ENCODE peak calls at places on chromosomes 11 and 22, in six cellular contexts. One of them, this sample, is unnamed.
A peak's percentile ranks its signal among the peaks of the same experiment; 100 is the strongest.

GRCh38 chr11:131584694-131585592 is 214.5 kb downstream of the NTM start:
- DNase-seq in endodermal cell: peak; percentile 91
- DNase-seq in GM23338: peak; percentile 87
- DNase-seq in psoas muscle: no peak
- DNase-seq in right atrium auricular region: no peak
- DNase-seq in mammary epithelial cell: no peak
- DNase-seq in this sample: no peak

GRCh38 chr11:128734439-128735224 is 40.8 kb downstream of the FLI1 start:
- DNase-seq in GM23338: no peak
- DNase-seq in endodermal cell: no peak
- DNase-seq in mammary epithelial cell: no peak
- DNase-seq in right atrium auricular region: peak; percentile 67
- DNase-seq in psoas muscle: no peak
- DNase-seq in this sample: no peak

GRCh38 chr11:130414107-130415088 is 14.0 kb downstream of the ADAMTS8 start:
- DNase-seq in endodermal cell: no peak
- DNase-seq in psoas muscle: peak; percentile 27
- DNase-seq in right atrium auricular region: no peak
- DNase-seq in mammary epithelial cell: peak; percentile 20
- DNase-seq in GM23338: no peak
- DNase-seq in this sample: no peak

GRCh38 chr11:69393178-69393832 is 88.2 kb upstream of the LINC01488 start:
- DNase-seq in psoas muscle: peak; percentile 46
- DNase-seq in right atrium auricular region: no peak
- DNase-seq in GM23338: no peak
- DNase-seq in mammary epithelial cell: no peak
- DNase-seq in endodermal cell: no peak
- DNase-seq in this sample: no peak

GRCh38 chr11:116600930-116601329 is 171.9 kb downstream of the BUD13 start:
- DNase-seq in GM23338: no peak
- DNase-seq in psoas muscle: no peak
- DNase-seq in mammary epithelial cell: no peak
- DNase-seq in right atrium auricular region: no peak
- DNase-seq in endodermal cell: peak; percentile 32
- DNase-seq in this sample: no peak

GRCh38 chr11:11709447-11710239 is 87.8 kb upstream of the GALNT18 start:
- DNase-seq in right atrium auricular region: no peak
- DNase-seq in mammary epithelial cell: peak; percentile 29
- DNase-seq in endodermal cell: no peak
- DNase-seq in GM23338: no peak
- DNase-seq in psoas muscle: no peak
- DNase-seq in this sample: no peak

GRCh38 chr22:27952091-27952490 is 33.0 kb upstream of the PITPNB start:
- DNase-seq in endodermal cell: no peak
- DNase-seq in mammary epithelial cell: no peak
- DNase-seq in GM23338: no peak
- DNase-seq in right atrium auricular region: no peak
- DNase-seq in psoas muscle: no peak
- DNase-seq in this sample: no peak

GRCh38 chr11:46718155-46719019 is 626 bp upstream of the F2 start:
- DNase-seq in GM23338: peak; percentile 43
- DNase-seq in right atrium auricular region: no peak
- DNase-seq in psoas muscle: no peak
- DNase-seq in endodermal cell: peak; percentile 63
- DNase-seq in mammary epithelial cell: no peak
- DNase-seq in this sample: no peak

GRCh38 chr11:19802773-19803293 is 90.2 kb downstream of the NAV2 start:
- DNase-seq in right atrium auricular region: no peak
- DNase-seq in mammary epithelial cell: no peak
- DNase-seq in GM23338: no peak
- DNase-seq in psoas muscle: no peak
- DNase-seq in endodermal cell: no peak
- DNase-seq in this sample: no peak

GRCh38 chr11:121946514-121946913 is 169.5 kb downstream of the BLID start:
- DNase-seq in mammary epithelial cell: no peak
- DNase-seq in psoas muscle: no peak
- DNase-seq in right atrium auricular region: no peak
- DNase-seq in GM23338: no peak
- DNase-seq in endodermal cell: no peak
- DNase-seq in this sample: no peak

GRCh38 chr11:16959528-16960100 is 54.6 kb downstream of the PLEKHA7 start:
- DNase-seq in psoas muscle: no peak
- DNase-seq in GM23338: no peak
- DNase-seq in endodermal cell: no peak
- DNase-seq in right atrium auricular region: peak; percentile 28
- DNase-seq in mammary epithelial cell: no peak
- DNase-seq in this sample: no peak

GRCh38 chr11:66068154-66068821 is 1.8 kb upstream of the PACS1 start:
- DNase-seq in mammary epithelial cell: peak; percentile 39
- DNase-seq in right atrium auricular region: peak; percentile 81
- DNase-seq in GM23338: peak; percentile 92
- DNase-seq in endodermal cell: peak; percentile 97
- DNase-seq in psoas muscle: peak; percentile 79
- DNase-seq in this sample: no peak

GRCh38 chr11:65452806-65453490 is 30.4 kb downstream of the NEAT1 start:
- DNase-seq in mammary epithelial cell: peak; percentile 73
- DNase-seq in psoas muscle: peak; percentile 66
- DNase-seq in right atrium auricular region: no peak
- DNase-seq in endodermal cell: no peak
- DNase-seq in GM23338: no peak
- DNase-seq in this sample: no peak

GRCh38 chr22:31284756-31285155 is 7.5 kb downstream of the PIK3IP1 start:
- DNase-seq in endodermal cell: no peak
- DNase-seq in psoas muscle: no peak
- DNase-seq in right atrium auricular region: no peak
- DNase-seq in GM23338: no peak
- DNase-seq in mammary epithelial cell: no peak
- DNase-seq in this sample: no peak
- H3K4me3 ChIP-seq in endodermal cell: no peak overlapping the region
- H3K4me3 ChIP-seq in psoas muscle: no peak overlapping the region
- H3K4me3 ChIP-seq in right atrium auricular region: no peak overlapping the region
- H3K4me3 ChIP-seq in GM23338: no peak overlapping the region
- H3K4me3 ChIP-seq in mammary epithelial cell: no peak overlapping the region
- H3K4me3 ChIP-seq in this sample: no peak overlapping the region

DNA sequence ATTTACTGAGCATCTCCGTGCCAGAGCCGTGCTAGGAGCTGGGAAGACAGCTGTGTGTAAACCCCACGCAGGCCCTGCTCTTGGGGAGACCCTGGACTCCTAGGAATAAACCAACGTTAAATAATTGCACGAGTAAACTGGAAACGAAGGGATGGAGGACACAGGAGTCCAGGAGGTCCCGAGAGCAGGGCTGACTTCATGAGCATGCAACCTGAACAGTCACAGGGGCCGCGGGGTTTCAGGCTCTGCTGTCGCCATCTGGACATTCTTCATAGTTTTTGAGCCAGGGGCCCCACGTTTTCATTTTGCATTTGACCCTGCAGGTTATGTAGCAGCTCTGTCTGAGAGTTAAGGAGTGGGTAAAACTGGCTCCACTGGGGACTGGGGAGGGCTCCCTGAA is 63.0 kb downstream of the PRDM11 start:
- DNase-seq in psoas muscle: no peak
- DNase-seq in mammary epithelial cell: no peak
- DNase-seq in endodermal cell: no peak
- DNase-seq in GM23338: peak; percentile 15
- DNase-seq in right atrium auricular region: no peak
- DNase-seq in this sample: no peak
- H3K27ac ChIP-seq in psoas muscle: peak overlapping the region; percentile 63
- H3K27ac ChIP-seq in mammary epithelial cell: no peak overlapping the region
- H3K27ac ChIP-seq in endodermal cell: peak overlapping the region; percentile 78
- H3K27ac ChIP-seq in GM23338: no peak overlapping the region
- H3K27ac ChIP-seq in right atrium auricular region: peak overlapping the region; percentile 89
- H3K27ac ChIP-seq in this sample: peak overlapping the region; percentile 95

DNA sequence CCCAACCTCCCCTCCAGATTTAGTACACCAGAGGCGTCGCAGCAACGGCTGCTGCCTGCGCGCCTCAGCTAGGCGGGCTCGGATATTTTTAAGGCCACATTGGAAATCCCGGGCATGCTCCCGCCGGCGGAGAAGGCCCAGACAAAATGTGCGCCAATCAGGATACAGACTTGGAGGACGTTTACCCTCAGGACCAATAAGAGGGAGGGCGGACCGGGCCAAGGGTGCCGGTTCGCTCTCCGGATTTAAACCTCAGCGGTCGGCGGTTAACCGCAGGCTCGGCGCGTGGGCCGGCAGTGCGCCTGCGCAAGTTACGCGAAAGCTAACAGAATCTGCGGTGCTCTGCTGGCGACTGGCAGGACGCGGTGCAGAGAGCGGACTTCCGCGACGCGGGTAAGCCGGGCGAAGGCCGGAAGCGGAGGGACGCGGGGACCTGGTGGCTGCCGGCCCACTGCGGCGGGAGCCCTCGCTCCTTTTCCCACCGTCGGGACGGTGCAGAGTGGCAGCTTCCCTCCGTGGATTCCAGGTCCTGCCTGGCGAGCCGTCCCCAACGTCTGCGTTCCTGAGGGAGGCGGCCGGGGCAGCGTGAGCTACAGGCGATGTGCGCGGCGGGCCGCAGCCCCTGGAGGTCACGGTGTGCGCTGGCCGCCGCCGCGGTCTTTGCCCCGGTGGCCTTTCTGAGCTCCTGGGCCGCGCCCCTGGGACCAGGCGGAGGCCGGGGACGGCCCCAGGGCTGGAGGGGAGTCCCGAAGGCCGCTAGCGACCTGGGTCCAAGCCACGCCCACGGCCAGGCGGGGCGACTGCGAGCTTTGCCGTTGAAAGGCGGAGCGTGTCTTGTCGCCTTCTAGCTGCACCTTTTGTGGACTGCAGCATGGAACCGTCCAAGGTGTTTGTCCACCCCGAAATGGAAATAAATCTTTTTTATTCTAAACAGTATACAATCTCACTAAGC is at the start of gene HYLS1:
- DNase-seq in mammary epithelial cell: peak; percentile 97
- DNase-seq in GM23338: peak; percentile 97
- DNase-seq in right atrium auricular region: peak; percentile 97
- DNase-seq in endodermal cell: peak; percentile 98
- DNase-seq in psoas muscle: peak; percentile 96
- DNase-seq in this sample: peak; percentile 81
- TF ChIP-seq CTCF in mammary epithelial cell: no peak
- TF ChIP-seq CTCF in GM23338: no peak
- TF ChIP-seq CTCF in right atrium auricular region: no peak
- TF ChIP-seq CTCF in endodermal cell: peak; percentile 49
- TF ChIP-seq CTCF in psoas muscle: peak; percentile 21
- TF ChIP-seq CTCF in this sample: no peak

GRCh38 chr22:46063861-46064235 is 86.5 kb upstream of the PPARA start:
- DNase-seq in endodermal cell: peak; percentile 12
- DNase-seq in right atrium auricular region: no peak
- DNase-seq in psoas muscle: peak; percentile 59
- DNase-seq in GM23338: no peak
- DNase-seq in mammary epithelial cell: peak; percentile 77
- DNase-seq in this sample: no peak
- H3K4me3 ChIP-seq in endodermal cell: no peak overlapping the region
- H3K4me3 ChIP-seq in right atrium auricular region: no peak overlapping the region
- H3K4me3 ChIP-seq in psoas muscle: peak overlapping the region; percentile 88
- H3K4me3 ChIP-seq in GM23338: no peak overlapping the region
- H3K4me3 ChIP-seq in mammary epithelial cell: no peak overlapping the region
- H3K4me3 ChIP-seq in this sample: peak overlapping the region; percentile 90

This sample was measured in thoracic aorta.